ENCODE peak calls at places on chromosomes 5 and 9, in nine cellular contexts. One of them, this sample, is unnamed.

GRCh38 chr5:152221721-152222629 is 183.1 kb downstream of the NMUR2 start:
- DNase-seq in naive thymus-derived CD8-positive, alpha-beta T cell: no peak
- DNase-seq in effector CD8-positive, alpha-beta T cell: no peak
- DNase-seq in A172: no peak
- DNase-seq in AG09309: no peak
- DNase-seq in fibroblast of pulmonary artery: no peak
- DNase-seq in testis: no peak
- DNase-seq in NCI-H1092 treated with DMSO at 0.1 percent for 48 hours: no peak
- DNase-seq in HCEC 1CT: no peak
- DNase-seq in this sample: no peak

GRCh38 chr5:8905021-8905420 is 640.9 kb downstream of the SEMA5A start:
- DNase-seq in testis: no peak
- DNase-seq in A172: peak
- DNase-seq in HCEC 1CT: no peak
- DNase-seq in NCI-H1092 treated with DMSO at 0.1 percent for 48 hours: no peak
- DNase-seq in effector CD8-positive, alpha-beta T cell: no peak
- DNase-seq in naive thymus-derived CD8-positive, alpha-beta T cell: no peak
- DNase-seq in fibroblast of pulmonary artery: peak
- DNase-seq in AG09309: peak
- DNase-seq in this sample: no peak

GRCh38 chr9:99433555-99433954 is 211.5 kb downstream of the SEC61B start:
- DNase-seq in effector CD8-positive, alpha-beta T cell: no peak
- DNase-seq in A172: peak
- DNase-seq in testis: no peak
- DNase-seq in AG09309: no peak
- DNase-seq in fibroblast of pulmonary artery: peak
- DNase-seq in NCI-H1092 treated with DMSO at 0.1 percent for 48 hours: no peak
- DNase-seq in HCEC 1CT: peak
- DNase-seq in naive thymus-derived CD8-positive, alpha-beta T cell: no peak
- DNase-seq in this sample: peak

GRCh38 chr5:1522601-1523479 is 920 bp downstream of the LPCAT1 start:
- DNase-seq in naive thymus-derived CD8-positive, alpha-beta T cell: peak
- DNase-seq in A172: no peak
- DNase-seq in AG09309: no peak
- DNase-seq in effector CD8-positive, alpha-beta T cell: no peak
- DNase-seq in fibroblast of pulmonary artery: no peak
- DNase-seq in HCEC 1CT: peak
- DNase-seq in testis: peak
- DNase-seq in NCI-H1092 treated with DMSO at 0.1 percent for 48 hours: no peak
- DNase-seq in this sample: peak

GRCh38 chr5:138955013-138955660 is 80.0 kb upstream of the LRRTM2 start:
- DNase-seq in A172: no peak
- DNase-seq in effector CD8-positive, alpha-beta T cell: no peak
- DNase-seq in naive thymus-derived CD8-positive, alpha-beta T cell: no peak
- DNase-seq in testis: no peak
- DNase-seq in HCEC 1CT: no peak
- DNase-seq in AG09309: no peak
- DNase-seq in fibroblast of pulmonary artery: no peak
- DNase-seq in NCI-H1092 treated with DMSO at 0.1 percent for 48 hours: peak
- DNase-seq in this sample: no peak

GRCh38 chr5:152378730-152379129 is 26.3 kb downstream of the NMUR2 start:
- DNase-seq in AG09309: no peak
- DNase-seq in HCEC 1CT: no peak
- DNase-seq in testis: no peak
- DNase-seq in naive thymus-derived CD8-positive, alpha-beta T cell: no peak
- DNase-seq in NCI-H1092 treated with DMSO at 0.1 percent for 48 hours: no peak
- DNase-seq in A172: peak
- DNase-seq in fibroblast of pulmonary artery: no peak
- DNase-seq in effector CD8-positive, alpha-beta T cell: no peak
- DNase-seq in this sample: no peak

GRCh38 chr9:125361837-125362531 is 100.4 kb downstream of the GAPVD1 start:
- DNase-seq in HCEC 1CT: peak
- DNase-seq in NCI-H1092 treated with DMSO at 0.1 percent for 48 hours: no peak
- DNase-seq in naive thymus-derived CD8-positive, alpha-beta T cell: peak
- DNase-seq in A172: peak
- DNase-seq in effector CD8-positive, alpha-beta T cell: no peak
- DNase-seq in fibroblast of pulmonary artery: peak
- DNase-seq in AG09309: no peak
- DNase-seq in testis: no peak
- DNase-seq in this sample: no peak

GRCh38 chr5:175261526-175261925 is 182.5 kb downstream of the DRD1 start:
- DNase-seq in AG09309: no peak
- DNase-seq in NCI-H1092 treated with DMSO at 0.1 percent for 48 hours: no peak
- DNase-seq in naive thymus-derived CD8-positive, alpha-beta T cell: no peak
- DNase-seq in fibroblast of pulmonary artery: no peak
- DNase-seq in HCEC 1CT: no peak
- DNase-seq in testis: no peak
- DNase-seq in effector CD8-positive, alpha-beta T cell: no peak
- DNase-seq in A172: no peak
- DNase-seq in this sample: no peak

GRCh38 chr5:81787843-81788242 is 36.9 kb upstream of the SSBP2 start:
- DNase-seq in naive thymus-derived CD8-positive, alpha-beta T cell: no peak
- DNase-seq in testis: peak
- DNase-seq in fibroblast of pulmonary artery: peak
- DNase-seq in HCEC 1CT: peak
- DNase-seq in A172: peak
- DNase-seq in effector CD8-positive, alpha-beta T cell: no peak
- DNase-seq in NCI-H1092 treated with DMSO at 0.1 percent for 48 hours: no peak
- DNase-seq in AG09309: peak
- DNase-seq in this sample: no peak

GRCh38 chr9:29001006-29001405 is 1427.7 kb upstream of the C9orf72 start:
- DNase-seq in effector CD8-positive, alpha-beta T cell: no peak
- DNase-seq in testis: no peak
- DNase-seq in NCI-H1092 treated with DMSO at 0.1 percent for 48 hours: no peak
- DNase-seq in A172: no peak
- DNase-seq in AG09309: no peak
- DNase-seq in fibroblast of pulmonary artery: peak
- DNase-seq in HCEC 1CT: no peak
- DNase-seq in naive thymus-derived CD8-positive, alpha-beta T cell: no peak
- DNase-seq in this sample: no peak

GRCh38 chr5:117425163-117425562 is 850.5 kb upstream of the SEMA6A start:
- DNase-seq in AG09309: no peak
- DNase-seq in HCEC 1CT: no peak
- DNase-seq in naive thymus-derived CD8-positive, alpha-beta T cell: no peak
- DNase-seq in NCI-H1092 treated with DMSO at 0.1 percent for 48 hours: no peak
- DNase-seq in A172: no peak
- DNase-seq in testis: no peak
- DNase-seq in fibroblast of pulmonary artery: no peak
- DNase-seq in effector CD8-positive, alpha-beta T cell: no peak
- DNase-seq in this sample: no peak

GRCh38 chr9:128007566-128008138 is 26.9 kb upstream of the EEIG1 start:
- DNase-seq in effector CD8-positive, alpha-beta T cell: peak
- DNase-seq in fibroblast of pulmonary artery: peak
- DNase-seq in A172: peak
- DNase-seq in NCI-H1092 treated with DMSO at 0.1 percent for 48 hours: no peak
- DNase-seq in naive thymus-derived CD8-positive, alpha-beta T cell: peak
- DNase-seq in HCEC 1CT: no peak
- DNase-seq in testis: peak
- DNase-seq in AG09309: no peak
- DNase-seq in this sample: peak

GRCh38 chr5:22496666-22497065 is 356.5 kb downstream of the CDH12 start:
- DNase-seq in HCEC 1CT: no peak
- DNase-seq in A172: no peak
- DNase-seq in fibroblast of pulmonary artery: no peak
- DNase-seq in testis: no peak
- DNase-seq in effector CD8-positive, alpha-beta T cell: no peak
- DNase-seq in naive thymus-derived CD8-positive, alpha-beta T cell: no peak
- DNase-seq in AG09309: no peak
- DNase-seq in NCI-H1092 treated with DMSO at 0.1 percent for 48 hours: no peak
- DNase-seq in this sample: no peak

GRCh38 chr5:113122053-113122452 is 145.5 kb downstream of the DCP2 start:
- DNase-seq in effector CD8-positive, alpha-beta T cell: no peak
- DNase-seq in naive thymus-derived CD8-positive, alpha-beta T cell: no peak
- DNase-seq in fibroblast of pulmonary artery: peak
- DNase-seq in NCI-H1092 treated with DMSO at 0.1 percent for 48 hours: no peak
- DNase-seq in A172: no peak
- DNase-seq in HCEC 1CT: peak
- DNase-seq in testis: no peak
- DNase-seq in AG09309: peak
- DNase-seq in this sample: no peak

This sample was measured in CD8-positive, alpha-beta memory T cell.